ENCODE peak calls at places on chromosomes 7 and 10, in five cellular contexts. One of them, this sample, is unnamed. For H3K36me3, the result is how much of the 10 kb centered on the place peaks cover.

GRCh38 chr10:105071980-105072379 is 430.9 kb downstream of the SORCS3 start:
- DNase-seq in ovary: no peak
- DNase-seq in GM23248: no peak
- DNase-seq in bronchial epithelial cell: no peak
- DNase-seq in left ventricle myocardium inferior: no peak
- DNase-seq in this sample: no peak

GRCh38 chr10:110077436-110078120 is 69.8 kb downstream of the ADD3 start:
- DNase-seq in ovary: no peak
- DNase-seq in GM23248: peak
- DNase-seq in bronchial epithelial cell: no peak
- DNase-seq in left ventricle myocardium inferior: no peak
- DNase-seq in this sample: no peak

GRCh38 chr10:128318366-128318765 is 192.1 kb upstream of the MKI67 start:
- DNase-seq in ovary: no peak
- DNase-seq in GM23248: no peak
- DNase-seq in bronchial epithelial cell: no peak
- DNase-seq in left ventricle myocardium inferior: no peak
- DNase-seq in this sample: no peak

GRCh38 chr7:45347804-45348203 is 190.2 kb downstream of the RAMP3 start:
- DNase-seq in ovary: no peak
- DNase-seq in GM23248: peak
- DNase-seq in bronchial epithelial cell: peak
- DNase-seq in left ventricle myocardium inferior: no peak
- DNase-seq in this sample: no peak

GRCh38 chr10:70330671-70331070 is 46.9 kb upstream of the NPFFR1 start:
- DNase-seq in ovary: no peak
- DNase-seq in GM23248: no peak
- DNase-seq in bronchial epithelial cell: no peak
- DNase-seq in left ventricle myocardium inferior: no peak
- DNase-seq in this sample: no peak

GRCh38 chr10:7231420-7232414 is 179.1 kb downstream of the SFMBT2 start:
- DNase-seq in ovary: no peak
- DNase-seq in GM23248: no peak
- DNase-seq in bronchial epithelial cell: no peak
- DNase-seq in left ventricle myocardium inferior: no peak
- DNase-seq in this sample: no peak

GRCh38 chr7:2551418-2551817 is 3.9 kb downstream of the BRAT1 start:
- DNase-seq in ovary: no peak
- DNase-seq in GM23248: no peak
- DNase-seq in bronchial epithelial cell: no peak
- DNase-seq in left ventricle myocardium inferior: no peak
- DNase-seq in this sample: no peak

GRCh38 chr7:67484244-67484751 is 487.7 kb downstream of the TYW1 start:
- DNase-seq in ovary: peak
- DNase-seq in GM23248: peak
- DNase-seq in bronchial epithelial cell: peak
- DNase-seq in left ventricle myocardium inferior: peak
- DNase-seq in this sample: peak

GRCh38 chr10:68924593-68924992 is 23.5 kb downstream of the DDX50 start:
- DNase-seq in ovary: no peak
- DNase-seq in GM23248: no peak
- DNase-seq in bronchial epithelial cell: no peak
- DNase-seq in left ventricle myocardium inferior: no peak
- DNase-seq in this sample: no peak

GRCh38 chr10:68925489-68925888 is 24.4 kb downstream of the DDX50 start:
- DNase-seq in ovary: no peak
- DNase-seq in GM23248: no peak
- DNase-seq in bronchial epithelial cell: no peak
- DNase-seq in left ventricle myocardium inferior: no peak
- DNase-seq in this sample: no peak
- H3K36me3 ChIP-seq in ovary: under half
- H3K36me3 ChIP-seq in GM23248: under half
- H3K36me3 ChIP-seq in bronchial epithelial cell: under half
- H3K36me3 ChIP-seq in left ventricle myocardium inferior: under half
- H3K36me3 ChIP-seq in this sample: under half

DNA sequence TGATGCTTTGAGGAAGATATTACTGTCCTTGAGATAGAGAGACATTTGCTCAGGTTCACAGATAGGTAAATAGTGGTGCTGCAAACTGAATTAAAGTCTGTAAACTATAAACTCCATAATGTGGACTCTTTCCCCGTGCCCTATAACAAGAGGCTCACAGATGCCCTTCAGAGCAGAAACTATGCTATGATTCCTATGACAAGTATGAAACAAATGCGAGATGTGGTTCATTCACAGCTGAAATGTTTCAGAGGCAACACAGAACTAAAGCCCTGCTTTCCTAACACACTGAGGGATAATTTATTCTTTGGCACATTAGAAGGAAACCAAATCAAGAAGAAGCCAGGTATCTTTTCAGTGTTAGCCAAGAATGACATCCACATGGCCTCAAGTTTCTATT is 13.4 kb downstream of the CHUK start:
- DNase-seq in ovary: no peak
- DNase-seq in GM23248: no peak
- DNase-seq in bronchial epithelial cell: no peak
- DNase-seq in left ventricle myocardium inferior: no peak
- DNase-seq in this sample: no peak
- H3K36me3 ChIP-seq in ovary: under half
- H3K36me3 ChIP-seq in GM23248: half or more
- H3K36me3 ChIP-seq in bronchial epithelial cell: under half
- H3K36me3 ChIP-seq in left ventricle myocardium inferior: half or more
- H3K36me3 ChIP-seq in this sample: under half

GRCh38 chr7:51629206-51629605 is 312.6 kb upstream of the COBL start:
- DNase-seq in ovary: no peak
- DNase-seq in GM23248: no peak
- DNase-seq in bronchial epithelial cell: no peak
- DNase-seq in left ventricle myocardium inferior: no peak
- DNase-seq in this sample: no peak
- H3K36me3 ChIP-seq in ovary: under half
- H3K36me3 ChIP-seq in GM23248: under half
- H3K36me3 ChIP-seq in bronchial epithelial cell: under half
- H3K36me3 ChIP-seq in left ventricle myocardium inferior: under half
- H3K36me3 ChIP-seq in this sample: under half

DNA sequence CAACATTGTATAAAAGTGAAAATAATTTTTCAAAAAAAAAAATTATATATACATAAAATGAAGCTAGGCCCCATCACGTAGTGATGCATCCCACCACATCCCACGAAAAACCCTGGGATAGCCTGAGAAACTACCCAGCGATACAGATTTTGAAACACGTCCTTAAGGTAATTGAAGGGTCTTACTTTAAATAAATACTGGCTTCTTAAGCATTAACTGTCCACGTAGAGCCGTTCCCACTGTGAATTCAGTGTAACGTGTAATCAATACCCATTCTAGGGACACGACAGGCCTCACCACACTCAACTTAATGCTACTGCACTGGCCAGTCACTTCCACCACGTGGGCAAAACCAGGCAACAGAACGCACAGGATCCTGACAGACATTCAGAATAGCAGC is 4.0 kb downstream of the ANKRD61 start:
- DNase-seq in ovary: no peak
- DNase-seq in GM23248: no peak
- DNase-seq in bronchial epithelial cell: no peak
- DNase-seq in left ventricle myocardium inferior: no peak
- DNase-seq in this sample: no peak
- H3K36me3 ChIP-seq in ovary: under half
- H3K36me3 ChIP-seq in GM23248: under half
- H3K36me3 ChIP-seq in bronchial epithelial cell: under half
- H3K36me3 ChIP-seq in left ventricle myocardium inferior: half or more
- H3K36me3 ChIP-seq in this sample: under half

DNA sequence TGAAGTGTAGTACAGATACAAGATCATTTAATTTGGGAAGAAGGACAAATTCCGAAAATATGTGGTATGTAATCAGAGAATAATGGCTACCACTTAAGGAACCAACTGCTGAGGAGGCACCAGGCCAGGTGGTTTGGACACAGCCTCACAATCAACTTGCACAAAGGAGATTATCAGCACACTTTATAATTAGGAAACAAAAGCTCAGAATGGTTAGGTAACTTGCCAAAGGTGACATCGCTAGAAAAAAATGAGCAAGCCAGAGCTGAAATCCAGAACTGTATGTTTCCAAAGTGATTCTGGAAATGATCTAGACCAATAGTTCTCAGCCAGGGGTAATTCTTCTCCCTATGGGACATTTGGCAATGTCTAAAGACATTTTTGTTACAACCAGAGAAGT is 36.6 kb downstream of the ERCC6 start:
- DNase-seq in ovary: no peak
- DNase-seq in GM23248: peak
- DNase-seq in bronchial epithelial cell: no peak
- DNase-seq in left ventricle myocardium inferior: peak
- DNase-seq in this sample: no peak
- H3K36me3 ChIP-seq in ovary: under half
- H3K36me3 ChIP-seq in GM23248: half or more
- H3K36me3 ChIP-seq in bronchial epithelial cell: under half
- H3K36me3 ChIP-seq in left ventricle myocardium inferior: under half
- H3K36me3 ChIP-seq in this sample: under half